ENCODE peak calls at places on chromosome 11, in ten cellular contexts. O, U, K, Y, M, A, N, T, H and P are unnamed samples.

GRCh38 chr11:70719516-70719915 is 321.2 kb downstream of the CTTN start:
- DNase-seq in O (no peak), U (no peak), K (no peak), Y (no peak), M (no peak), A (no peak), N (no peak), T (no peak), H (no peak), P (no peak)

GRCh38 chr11:34316347-34317037 is 41.3 kb downstream of the ABTB2 start:
- DNase-seq in O (no peak), U (no peak), K (no peak), Y (no peak), M (no peak), A (no peak), N (no peak), T (no peak), H (peak; percentile 25), P (no peak)

GRCh38 chr11:7165911-7166310 is 77.1 kb downstream of the RBMXL2 start:
- DNase-seq in O (no peak), U (no peak), K (no peak), Y (no peak), M (no peak), A (no peak), N (no peak), T (no peak), H (peak; percentile 6), P (no peak)

GRCh38 chr11:128622137-128622523 is 34.8 kb upstream of the ETS1 start:
- DNase-seq in O (no peak), U (no peak), K (no peak), Y (no peak), M (no peak), A (no peak), N (no peak), T (no peak), H (no peak), P (no peak)

GRCh38 chr11:119484741-119485605 is 62.0 kb upstream of the THY1 start:
- DNase-seq in O (peak; percentile 7), U (no peak), K (no peak), Y (no peak), M (no peak), A (peak; percentile 33), N (no peak), T (no peak), H (no peak), P (no peak)

GRCh38 chr11:26849009-26849408 is 127.1 kb upstream of the SLC5A12 start:
- DNase-seq in O (no peak), U (no peak), K (no peak), Y (no peak), M (no peak), A (no peak), N (no peak), T (no peak), H (no peak), P (no peak)

GRCh38 chr11:76158394-76159302 is 47.7 kb downstream of the WNT11 start:
- DNase-seq in O (no peak), U (no peak), K (no peak), Y (no peak), M (no peak), A (no peak), N (no peak), T (no peak), H (no peak), P (no peak)

GRCh38 chr11:117096140-117096972 is 1.9 kb downstream of the SIK3 start:
- DNase-seq in O (no peak), U (no peak), K (no peak), Y (no peak), M (peak; percentile 49), A (peak; percentile 89), N (peak; percentile 31), T (no peak), H (peak; percentile 20), P (no peak)

GRCh38 chr11:60528934-60529333 is 13.7 kb downstream of the MS4A13 start:
- DNase-seq in O (no peak), U (no peak), K (no peak), Y (no peak), M (no peak), A (peak; percentile 44), N (no peak), T (no peak), H (no peak), P (no peak)